ENCODE peak calls at places on chromosomes 3 and 15, in five cellular contexts. H, U, W, D and C are unnamed samples. For H3K9me3, the result is how much of the 10 kb centered on the place peaks cover.

GRCh38 chr15:58154769-58155168 is 16.6 kb downstream of the AQP9 start:
- DNase-seq in H (no peak), W (no peak), D (no peak), U (no peak), C (no peak)

GRCh38 chr3:197029511-197030167 is at the start of gene MELTF:
- DNase-seq in H (no peak), U (peak), W (peak), D (peak), C (peak)

GRCh38 chr15:27672537-27672936 is 426.6 kb downstream of the OCA2 start:
- DNase-seq in H (no peak), U (no peak), D (no peak), W (no peak), C (no peak)

GRCh38 chr3:118472586-118472985 is 562.1 kb downstream of the IGSF11 start:
- DNase-seq in W (no peak), D (no peak), U (no peak), H (no peak), C (no peak)

GRCh38 chr15:59232476-59232875 is 25.8 kb downstream of the LDHAL6B start:
- DNase-seq in U (no peak), D (no peak), W (no peak), H (no peak), C (no peak)

GRCh38 chr15:96330450-96331140 is at the start of gene NR2F2:
- DNase-seq in W (peak), D (peak), H (peak), U (peak), C (peak)

GRCh38 chr15:78944669-78945407 is at the start of gene CTSH:
- DNase-seq in D (peak), U (peak), W (peak), H (peak), C (peak)

GRCh38 chr3:127485396-127486170 is 105.0 kb downstream of the TPRA1 start:
- DNase-seq in W (no peak), H (peak), U (no peak), D (no peak), C (no peak)

GRCh38 chr3:40229963-40230362 is 79.5 kb upstream of the EIF1B start:
- DNase-seq in W (no peak), U (no peak), H (no peak), D (no peak), C (no peak)

GRCh38 chr3:186949281-186949982 is 19.1 kb downstream of the ST6GAL1 start:
- DNase-seq in H (no peak), W (no peak), U (no peak), D (no peak), C (no peak)

GRCh38 chr3:134487406-134487805 is 1.5 kb downstream of the CEP63 start:
- DNase-seq in H (no peak), U (no peak), D (no peak), W (no peak), C (no peak)
- H3K27ac ChIP-seq in H (no peak), U (peak), D (peak), W (peak), C (peak)

GRCh38 chr3:153350420-153350819 is 188.4 kb downstream of the RAP2B start:
- DNase-seq in D (no peak), W (no peak), H (no peak), U (no peak), C (no peak)
- H3K9me3 ChIP-seq in D (under half), W (under half), H (under half), U (under half), C (under half)

GRCh38 chr3:155657161-155657560 is 87.7 kb downstream of the PLCH1 start:
- DNase-seq in U (no peak), H (no peak), D (no peak), W (no peak), C (no peak)

GRCh38 chr3:155661042-155661441 is 83.8 kb downstream of the PLCH1 start:
- DNase-seq in U (no peak), H (no peak), D (no peak), W (no peak), C (no peak)

GRCh38 chr3:155658669-155659068 is 86.2 kb downstream of the PLCH1 start:
- DNase-seq in U (no peak), H (no peak), D (no peak), W (no peak), C (no peak)

GRCh38 chr3:155656466-155656865 is 88.4 kb downstream of the PLCH1 start:
- DNase-seq in H (no peak), W (no peak), U (no peak), D (no peak), C (no peak)

DNA sequence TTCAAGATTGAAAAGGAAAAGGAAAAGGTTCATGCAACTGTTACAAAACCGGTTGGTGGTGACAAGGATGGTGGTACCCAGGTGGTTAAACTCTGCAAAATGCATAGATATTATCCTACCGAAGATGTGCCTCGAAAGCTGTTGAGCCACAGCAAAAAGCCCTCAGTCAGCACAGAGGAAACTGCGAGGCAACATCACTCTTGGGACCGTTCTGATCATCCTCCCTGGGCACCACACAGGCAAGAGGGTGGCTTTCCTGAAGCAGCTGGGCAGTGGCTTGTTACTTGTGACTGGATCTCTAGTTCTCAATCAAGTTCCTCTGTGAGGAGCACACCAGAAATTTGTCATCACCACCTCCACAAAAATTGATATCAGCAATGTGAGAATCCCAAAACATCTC is 86.9 kb downstream of the PLCH1 start:
- DNase-seq in W (no peak), D (no peak), U (no peak), H (no peak), C (no peak)
- H3K27ac ChIP-seq in W (no peak), D (no peak), U (no peak), H (no peak), C (no peak)

GRCh38 chr3:179045719-179046402 is 25.7 kb downstream of the ZMAT3 start:
- DNase-seq in D (no peak), W (no peak), H (no peak), U (no peak), C (no peak)

GRCh38 chr3:179046497-179047353 is 24.9 kb downstream of the ZMAT3 start:
- DNase-seq in H (no peak), W (no peak), D (no peak), U (no peak), C (no peak)
- H3K9me3 ChIP-seq in H (under half), W (under half), D (under half), U (under half), C (under half)